ENCODE peak calls at places on chromosomes 6 and 20, in four cellular contexts. U is PC-3, F is neural progenitor cell, H is GM23338. B is an unnamed sample.
A peak's percentile ranks its signal among the peaks of the same experiment; 100 is the strongest.

GRCh38 chr6:43076093-43076927 is at the start of gene PTK7:
- DNase-seq in U (peak; percentile 51), F (peak; percentile 96), H (peak; percentile 97), B (no peak)

GRCh38 chr20:17964073-17964472 is 4.5 kb downstream of the SNX5 start:
- DNase-seq in U (no peak), F (no peak), H (no peak), B (no peak)

GRCh38 chr20:47627540-47627939 is 125.9 kb downstream of the NCOA3 start:
- DNase-seq in U (no peak), F (no peak), H (no peak), B (no peak)

GRCh38 chr6:72363844-72364740 is 257.8 kb upstream of the KCNQ5 start:
- DNase-seq in U (peak; percentile 90), F (no peak), H (no peak), B (peak; percentile 61)

GRCh38 chr6:14175031-14175430 is 57.5 kb downstream of the CD83 start:
- DNase-seq in U (no peak), F (no peak), H (no peak), B (no peak)

GRCh38 chr6:106804238-106805016 is 170.1 kb downstream of the CD24 start:
- DNase-seq in U (no peak), F (peak; percentile 37), H (peak; percentile 89), B (peak; percentile 65)

GRCh38 chr20:14853079-14853478 is 515.7 kb upstream of the FLRT3 start:
- DNase-seq in U (no peak), F (no peak), H (no peak), B (no peak)

GRCh38 chr6:149859368-149859767 is 4.8 kb downstream of the LRP11 start:
- DNase-seq in U (no peak), F (no peak), H (no peak), B (no peak)

GRCh38 chr20:31641391-31641790 is 3.7 kb downstream of the COX4I2 start:
- DNase-seq in U (no peak), F (no peak), H (no peak), B (no peak)

GRCh38 chr20:54172856-54173652 is 732 bp downstream of the CYP24A1 start:
- DNase-seq in U (no peak), F (peak; percentile 73), H (peak; percentile 77), B (no peak)

GRCh38 chr6:124964084-124964763 is 2.0 kb downstream of the RNF217 start:
- DNase-seq in U (no peak), F (peak; percentile 8), H (no peak), B (no peak)

GRCh38 chr20:56922497-56922896 is 293.4 kb downstream of the TFAP2C start:
- DNase-seq in U (peak; percentile 37), F (no peak), H (no peak), B (no peak)

GRCh38 chr20:63942250-63943006 is 13.8 kb downstream of the UCKL1 start:
- DNase-seq in U (no peak), F (peak; percentile 80), H (peak; percentile 96), B (no peak)

DNA sequence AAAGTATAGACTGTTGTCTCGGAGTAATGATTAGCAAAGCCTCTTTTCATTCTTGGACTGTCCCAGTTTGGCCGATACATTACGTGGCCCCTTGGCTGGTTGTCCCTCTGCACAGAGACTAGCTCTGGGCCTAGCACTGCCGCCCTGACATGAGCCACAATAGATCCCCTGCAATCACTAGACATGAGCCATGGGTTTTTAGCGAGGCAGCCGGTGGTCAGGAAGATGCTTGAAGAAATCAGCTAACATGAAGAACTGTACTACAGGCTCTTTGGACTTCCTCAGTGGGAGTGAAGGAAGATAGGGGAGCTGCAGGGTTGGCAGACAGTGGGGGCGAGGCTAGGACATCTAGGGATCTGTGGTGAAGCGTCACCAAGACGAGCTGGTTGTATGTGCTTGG is 11.0 kb downstream of the DUSP22 start:
- DNase-seq in U (no peak), F (no peak), H (no peak), B (no peak)
- H3F3A ChIP-seq in U (no peaks in the 10 kb centered on the region), F (no peaks in the 10 kb centered on the region), H (no peaks in the 10 kb centered on the region), B (no peaks in the 10 kb centered on the region)

GRCh38 chr20:45056473-45057148 is 44.3 kb downstream of the KCNS1 start:
- DNase-seq in U (peak; percentile 6), F (no peak), H (no peak), B (no peak)
- H3F3A ChIP-seq in U (no peaks in the 10 kb centered on the region), F (no peaks in the 10 kb centered on the region), H (no peaks in the 10 kb centered on the region), B (peaks cover 15% of the 10 kb centered on the region)

GRCh38 chr20:1327827-1328679 is 886 bp downstream of the SDCBP2 start:
- DNase-seq in U (no peak), F (no peak), H (no peak), B (peak; percentile 43)
- H3F3A ChIP-seq in U (no peaks in the 10 kb centered on the region), F (no peaks in the 10 kb centered on the region), H (no peaks in the 10 kb centered on the region), B (peaks cover 30% of the 10 kb centered on the region)

GRCh38 chr6:7894272-7895124 is 16.1 kb downstream of the TXNDC5 start:
- DNase-seq in U (no peak), F (no peak), H (no peak), B (no peak)

GRCh38 chr6:7896465-7896987 is 14.1 kb downstream of the TXNDC5 start:
- DNase-seq in U (no peak), F (no peak), H (no peak), B (no peak)

GRCh38 chr6:7891098-7891872 is 19.3 kb downstream of the TXNDC5 start:
- DNase-seq in U (no peak), F (no peak), H (no peak), B (no peak)

GRCh38 chr6:7895125-7895423 is 15.5 kb downstream of the TXNDC5 start:
- DNase-seq in U (peak; percentile 18), F (no peak), H (no peak), B (no peak)

GRCh38 chr6:7893342-7893741 is 17.2 kb downstream of the TXNDC5 start:
- DNase-seq in U (no peak), F (no peak), H (no peak), B (no peak)
- H3F3A ChIP-seq in U (no peaks in the 10 kb centered on the region), F (no peaks in the 10 kb centered on the region), H (no peaks in the 10 kb centered on the region), B (no peaks in the 10 kb centered on the region)

GRCh38 chr6:129498950-129499870 is 210.8 kb downstream of the ARHGAP18 start:
- DNase-seq in U (peak; percentile 81), F (peak; percentile 66), H (peak; percentile 80), B (peak; percentile 57)

GRCh38 chr6:129499871-129500219 is 210.1 kb downstream of the ARHGAP18 start:
- DNase-seq in U (no peak), F (no peak), H (no peak), B (no peak)

GRCh38 chr6:129497591-129498555 is 212.1 kb downstream of the ARHGAP18 start:
- DNase-seq in U (no peak), F (no peak), H (no peak), B (no peak)

GRCh38 chr6:129500958-129501381 is 209.0 kb downstream of the ARHGAP18 start:
- DNase-seq in U (peak; percentile 49), F (peak; percentile 25), H (peak; percentile 59), B (no peak)

DNA sequence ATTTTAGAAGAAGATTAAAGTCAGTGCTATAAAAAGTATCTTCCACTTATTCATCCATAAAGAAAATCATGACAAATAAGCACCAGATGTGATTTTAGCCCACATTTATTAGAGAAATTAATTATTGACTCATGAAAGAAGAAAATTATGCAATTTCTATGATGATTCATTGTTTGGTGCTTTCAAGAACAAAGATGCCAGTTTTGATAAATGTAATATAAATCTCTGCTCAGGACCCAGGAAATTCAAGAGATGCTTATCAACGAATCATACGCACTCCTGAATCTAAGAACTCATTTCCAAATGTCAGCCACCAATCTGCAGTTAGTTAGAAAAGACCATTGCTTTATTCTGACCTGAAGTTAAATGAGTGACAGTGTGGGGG is 211.4 kb downstream of the ARHGAP18 start:
- DNase-seq in U (peak; percentile 49), F (no peak), H (no peak), B (peak; percentile 72)
- H3F3A ChIP-seq in U (peaks cover 3% of the 10 kb centered on the region), F (no peaks in the 10 kb centered on the region), H (no peaks in the 10 kb centered on the region), B (peaks cover 15% of the 10 kb centered on the region)